ENCODE peak calls at places on chromosome 22, in six cellular contexts. Z is sigmoid colon; F is stimulated activated CD4-positive, alpha-beta T cell treated with anti-CD3 and anti-CD28 coated beads, Interleukin-1b, Interleukin-23, amount 100 ng/mL, for 24 hours; I is HS-27A; Q is NCI-H1105 treated with DMSO at 0.1 percent for 48 hours; D is RWPE1. L is an unnamed sample.

GRCh38 chr22:44389926-44390925 is 77.5 kb upstream of the SHISAL1 start:
- DNase-seq in Z (peak; percentile 42), F (no peak), I (no peak), Q (no peak), D (no peak), L (no peak)

GRCh38 chr22:44496844-44497217 is 1.2 kb downstream of the RTL6 start:
- DNase-seq in Z (peak; percentile 69), F (no peak), I (no peak), Q (no peak), D (no peak), L (no peak)

GRCh38 chr22:20632082-20632481 is 124.7 kb downstream of the MED15 start:
- DNase-seq in Z (no peak), F (no peak), I (no peak), Q (no peak), D (no peak), L (no peak)

GRCh38 chr22:29308791-29309262 is 2.4 kb downstream of the GAS2L1 start:
- DNase-seq in Z (peak; percentile 69), F (no peak), I (no peak), Q (no peak), D (peak; percentile 58), L (no peak)

GRCh38 chr22:38026130-38027111 is 30.8 kb upstream of the PICK1 start:
- DNase-seq in Z (no peak), F (no peak), I (no peak), Q (no peak), D (no peak), L (no peak)

GRCh38 chr22:38799265-38800002 is 5.5 kb upstream of the DNAL4 start:
- DNase-seq in Z (peak; percentile 18), F (no peak), I (no peak), Q (peak; percentile 5), D (no peak), L (no peak)

GRCh38 chr22:42300286-42301071 is 30.0 kb upstream of the TCF20 start:
- DNase-seq in Z (no peak), F (no peak), I (no peak), Q (no peak), D (peak; percentile 69), L (no peak)

GRCh38 chr22:29266564-29267461 is 968 bp downstream of the RHBDD3 start:
- DNase-seq in Z (no peak), F (no peak), I (no peak), Q (no peak), D (no peak), L (no peak)

GRCh38 chr22:39802682-39803081 is 90.9 kb downstream of the ENTHD1 start:
- DNase-seq in Z (no peak), F (no peak), I (no peak), Q (no peak), D (no peak), L (no peak)

GRCh38 chr22:37260939-37261338 is 16.9 kb upstream of the RAC2 start:
- DNase-seq in Z (no peak), F (no peak), I (peak; percentile 8), Q (peak; percentile 29), D (peak; percentile 38), L (peak; percentile 47)

GRCh38 chr22:39277135-39277607 is 32.4 kb upstream of the PDGFB start:
- DNase-seq in Z (no peak), F (no peak), I (no peak), Q (no peak), D (no peak), L (no peak)

GRCh38 chr22:39675907-39676306 is 105.4 kb downstream of the CACNA1I start:
- DNase-seq in Z (no peak), F (no peak), I (no peak), Q (no peak), D (no peak), L (no peak)